ENCODE peak calls at places on chromosome 17, in ten cellular contexts. G is colonic mucosa; O is breast epithelium; B is psoas muscle; K is naive thymus-derived CD4-positive, alpha-beta T cell; D is endodermal cell; I is body of pancreas; E is PC-3; J is mucosa of descending colon; Q is NT2/D1. A is an unnamed sample.

GRCh38 chr17:77458202-77459017 is 317.6 kb downstream of the SEC14L1 start:
- DNase-seq in G (no peak), B (no peak), J (no peak), O (no peak), E (no peak), Q (no peak), D (no peak), I (no peak), K (no peak), A (no peak)

GRCh38 chr17:28267720-28268609 is 51.0 kb upstream of the TMEM97 start:
- DNase-seq in I (no peak), O (no peak), J (no peak), Q (no peak), G (no peak), B (no peak), K (no peak), D (peak; percentile 51), E (no peak), A (no peak)

GRCh38 chr17:58247511-58248363 is 9.4 kb downstream of the LPO start:
- DNase-seq in K (no peak), E (no peak), I (no peak), B (no peak), O (no peak), Q (no peak), D (peak; percentile 40), G (no peak), J (no peak), A (no peak)

GRCh38 chr17:51147641-51148040 is 5.7 kb upstream of the NME1 start:
- DNase-seq in B (no peak), Q (no peak), G (no peak), E (peak; percentile 28), K (no peak), D (no peak), O (no peak), I (no peak), J (no peak), A (no peak)

GRCh38 chr17:7475764-7476422 is 3.5 kb downstream of the ZBTB4 start:
- DNase-seq in G (peak; percentile 32), K (no peak), I (peak; percentile 55), D (no peak), Q (no peak), J (no peak), E (no peak), B (peak; percentile 61), O (no peak), A (no peak)

GRCh38 chr17:48149174-48150106 is 41.9 kb downstream of the SNX11 start:
- DNase-seq in D (peak; percentile 65), O (no peak), B (no peak), I (no peak), G (no peak), K (no peak), J (no peak), Q (no peak), E (no peak), A (no peak)

GRCh38 chr17:31522284-31522931 is 130.9 kb downstream of the RAB11FIP4 start:
- DNase-seq in D (no peak), O (no peak), B (no peak), Q (no peak), G (no peak), J (no peak), I (no peak), K (no peak), E (no peak), A (no peak)

GRCh38 chr17:79070266-79070880 is 4.3 kb upstream of the ENGASE start:
- DNase-seq in I (no peak), B (no peak), D (no peak), Q (no peak), G (no peak), J (peak; percentile 11), O (no peak), K (no peak), E (no peak), A (no peak)

GRCh38 chr17:79651751-79652150 is 40.9 kb upstream of the RBFOX3 start:
- DNase-seq in G (peak; percentile 13), J (no peak), D (peak; percentile 41), I (no peak), E (no peak), K (no peak), B (no peak), Q (no peak), O (no peak), A (no peak)

GRCh38 chr17:51046527-51047384 is 73.9 kb downstream of the SPAG9 start:
- DNase-seq in K (no peak), G (peak; percentile 38), I (peak; percentile 76), Q (peak; percentile 71), B (peak; percentile 38), O (peak; percentile 63), J (no peak), E (no peak), D (peak; percentile 94), A (no peak)

GRCh38 chr17:55577011-55577586 is 65.8 kb upstream of the SMIM36 start:
- DNase-seq in D (no peak), K (peak; percentile 52), O (peak; percentile 33), E (peak; percentile 71), I (peak; percentile 51), J (no peak), Q (no peak), G (peak; percentile 29), B (no peak), A (no peak)

GRCh38 chr17:41816637-41817320 is 4.0 kb downstream of the FKBP10 start:
- DNase-seq in B (no peak), J (no peak), G (no peak), O (no peak), I (no peak), D (no peak), E (no peak), Q (no peak), K (no peak), A (no peak)

GRCh38 chr17:40456396-40456951 is 13.2 kb downstream of the IGFBP4 start:
- DNase-seq in J (no peak), Q (no peak), O (no peak), K (no peak), E (no peak), B (no peak), D (no peak), I (no peak), G (no peak), A (no peak)

GRCh38 chr17:78822552-78822951 is 18.1 kb downstream of the USP36 start:
- DNase-seq in B (no peak), O (no peak), E (no peak), K (no peak), I (no peak), J (no peak), Q (no peak), D (no peak), G (no peak), A (no peak)

DNA sequence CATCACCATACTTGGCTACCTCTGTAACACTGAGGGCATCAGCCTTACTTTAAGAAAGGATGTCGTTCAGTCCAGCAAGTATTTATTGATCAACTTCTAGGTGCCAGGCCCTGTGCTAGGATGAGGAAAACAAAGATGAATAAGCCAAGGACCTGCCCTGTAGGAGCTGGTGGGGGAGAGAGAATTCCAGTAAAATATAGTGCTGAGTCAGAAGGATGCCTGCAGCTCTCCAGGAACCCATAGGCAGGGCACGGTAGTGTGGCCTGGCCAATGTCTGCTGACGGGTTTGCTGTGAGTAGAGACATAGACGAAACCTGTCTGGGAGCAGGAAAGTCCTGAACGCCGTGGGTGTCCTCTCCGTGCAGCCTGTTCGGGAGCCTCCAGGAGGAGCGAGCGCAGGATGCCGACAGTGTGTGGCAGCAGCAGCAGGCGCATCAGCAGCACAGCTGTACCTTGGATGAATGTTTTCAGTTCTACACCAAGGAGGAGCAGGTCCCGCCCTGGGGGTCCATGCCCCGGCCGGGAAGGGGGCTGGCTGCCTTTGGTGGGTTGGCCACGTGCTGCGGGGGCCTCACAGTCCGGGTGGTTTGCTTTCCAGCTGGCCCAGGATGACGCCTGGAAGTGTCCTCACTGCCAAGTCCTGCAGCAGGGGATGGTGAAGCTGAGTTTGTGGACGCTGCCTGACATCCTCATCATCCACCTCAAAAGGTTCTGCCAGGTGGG is 55.6 kb downstream of the USP43 start:
- DNase-seq in K (no peak), E (no peak), D (peak; percentile 39), G (no peak), Q (no peak), O (no peak), B (no peak), I (no peak), J (no peak), A (no peak)
- H3K9me3 ChIP-seq in K (no peaks in the 10 kb centered on the region), E (no peaks in the 10 kb centered on the region), D (no peaks in the 10 kb centered on the region), G (no peaks in the 10 kb centered on the region), Q (no peaks in the 10 kb centered on the region), O (no peaks in the 10 kb centered on the region), B (no peaks in the 10 kb centered on the region), I (no peaks in the 10 kb centered on the region), J (no peaks in the 10 kb centered on the region), A (no peaks in the 10 kb centered on the region)

DNA sequence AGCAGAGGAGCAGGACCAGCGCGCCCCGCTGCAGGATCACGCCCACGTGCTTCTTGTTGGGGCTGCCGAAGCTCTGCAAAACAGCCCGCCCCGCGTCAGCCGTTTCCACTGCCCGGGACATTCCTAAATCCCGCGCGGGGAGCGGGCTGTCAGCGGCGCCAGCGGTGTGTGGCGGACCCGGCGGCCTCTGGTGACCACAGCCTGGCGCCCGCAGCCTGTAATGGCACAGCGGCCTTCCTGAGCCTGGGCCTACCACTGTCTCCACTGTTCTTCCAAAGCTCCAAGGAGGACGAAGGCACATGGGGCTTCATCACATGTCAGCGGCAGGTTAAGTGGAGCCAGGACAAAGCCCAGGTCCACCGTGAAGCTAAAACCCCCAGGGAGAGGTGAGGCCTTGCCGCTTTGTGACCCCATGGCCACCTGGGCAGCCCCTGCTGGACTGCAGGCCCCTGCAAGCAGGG is 2.5 kb downstream of the SLC47A2 start:
- DNase-seq in K (no peak), D (peak; percentile 56), Q (no peak), E (no peak), O (no peak), J (no peak), B (no peak), I (no peak), G (no peak), A (no peak)
- H3K9me3 ChIP-seq in K (no peaks in the 10 kb centered on the region), D (no peaks in the 10 kb centered on the region), Q (no peaks in the 10 kb centered on the region), E (no peaks in the 10 kb centered on the region), O (no peaks in the 10 kb centered on the region), J (no peaks in the 10 kb centered on the region), B (no peaks in the 10 kb centered on the region), I (no peaks in the 10 kb centered on the region), G (no peaks in the 10 kb centered on the region), A (no peaks in the 10 kb centered on the region)

GRCh38 chr17:11363575-11363974 is 122.6 kb downstream of the SHISA6 start:
- DNase-seq in I (no peak), O (no peak), J (no peak), G (no peak), D (peak; percentile 73), E (no peak), B (no peak), Q (no peak), K (no peak), A (no peak)

GRCh38 chr17:11369570-11369969 is 128.6 kb downstream of the SHISA6 start:
- DNase-seq in B (no peak), G (no peak), I (no peak), K (no peak), O (no peak), D (no peak), Q (no peak), E (no peak), J (no peak), A (no peak)

GRCh38 chr17:11366451-11366850 is 125.4 kb downstream of the SHISA6 start:
- DNase-seq in Q (no peak), D (no peak), E (no peak), B (no peak), J (no peak), K (no peak), I (no peak), G (no peak), O (no peak), A (no peak)
- H3K9me3 ChIP-seq in Q (no peaks in the 10 kb centered on the region), D (no peaks in the 10 kb centered on the region), E (no peaks in the 10 kb centered on the region), B (no peaks in the 10 kb centered on the region), J (no peaks in the 10 kb centered on the region), K (no peaks in the 10 kb centered on the region), I (no peaks in the 10 kb centered on the region), G (no peaks in the 10 kb centered on the region), O (no peaks in the 10 kb centered on the region), A (no peaks in the 10 kb centered on the region)

GRCh38 chr17:70089513-70090148 is 14.6 kb downstream of the KCNJ16 start:
- DNase-seq in J (no peak), O (no peak), E (peak; percentile 62), B (no peak), I (peak; percentile 28), G (peak; percentile 23), Q (no peak), K (no peak), D (no peak), A (no peak)
- H3K9me3 ChIP-seq in J (no peaks in the 10 kb centered on the region), O (no peaks in the 10 kb centered on the region), E (no peaks in the 10 kb centered on the region), B (no peaks in the 10 kb centered on the region), I (no peaks in the 10 kb centered on the region), G (no peaks in the 10 kb centered on the region), Q (no peaks in the 10 kb centered on the region), K (no peaks in the 10 kb centered on the region), D (no peaks in the 10 kb centered on the region), A (no peaks in the 10 kb centered on the region)